ENCODE peak calls at places on chromosome 11, in four cellular contexts. Z is activated CD8-positive, alpha-beta T cell treated with anti-CD3 and anti-CD28 coated beads for 36 hours; C is GM12865; J is NB4. O is an unnamed sample.

GRCh38 chr11:20397281-20397680 is 9.8 kb downstream of the PRMT3 start:
- DNase-seq in Z (peak; percentile 30), C (peak; percentile 57), J (peak; percentile 69), O (peak; percentile 37)

GRCh38 chr11:75667831-75668507 is 869 bp downstream of the MAP6 start:
- DNase-seq in Z (peak; percentile 48), C (peak; percentile 57), J (peak; percentile 23), O (peak; percentile 57)

GRCh38 chr11:115446214-115446613 is 58.0 kb downstream of the CADM1 start:
- DNase-seq in Z (no peak), C (no peak), J (no peak), O (no peak)

GRCh38 chr11:128182844-128183243 is 404.5 kb downstream of the ETS1 start:
- DNase-seq in Z (peak; percentile 53), C (no peak), J (no peak), O (no peak)

GRCh38 chr11:90722552-90723190 is 499.8 kb upstream of the CHORDC1 start:
- DNase-seq in Z (no peak), C (no peak), J (peak; percentile 51), O (no peak)

GRCh38 chr11:73288197-73288872 is 16.2 kb downstream of the P2RY6 start:
- DNase-seq in Z (no peak), C (no peak), J (peak; percentile 72), O (no peak)

GRCh38 chr11:73429121-73429740 is 53.0 kb downstream of the RELT start:
- DNase-seq in Z (no peak), C (no peak), J (no peak), O (no peak)

GRCh38 chr11:79441159-79441875 is 487 bp upstream of the TENM4 start:
- DNase-seq in Z (no peak), C (no peak), J (peak; percentile 25), O (no peak)

GRCh38 chr11:67382481-67383136 is 9.2 kb upstream of the RAD9A start:
- DNase-seq in Z (peak; percentile 90), C (peak; percentile 90), J (peak; percentile 90), O (peak; percentile 86)

GRCh38 chr11:77069336-77069968 is 2.7 kb downstream of the CAPN5 start:
- DNase-seq in Z (no peak), C (no peak), J (no peak), O (no peak)

GRCh38 chr11:12284321-12285050 is 92.9 kb upstream of the PARVA start:
- DNase-seq in Z (no peak), C (no peak), J (peak; percentile 14), O (peak; percentile 2)

GRCh38 chr11:70705930-70706329 is 307.6 kb downstream of the CTTN start:
- DNase-seq in Z (no peak), C (no peak), J (no peak), O (no peak)

GRCh38 chr11:73393479-73394415 is 17.5 kb downstream of the RELT start:
- DNase-seq in Z (peak; percentile 82), C (peak; percentile 79), J (peak; percentile 89), O (peak; percentile 82)

GRCh38 chr11:72661486-72661885 is 12.7 kb downstream of the PDE2A start:
- DNase-seq in Z (no peak), C (no peak), J (no peak), O (no peak)

GRCh38 chr11:23205156-23205871 is 345.0 kb upstream of the CCDC179 start:
- DNase-seq in Z (no peak), C (no peak), J (no peak), O (no peak)

GRCh38 chr11:7418061-7418460 is 67.2 kb upstream of the OLFML1 start:
- DNase-seq in Z (no peak), C (no peak), J (no peak), O (no peak)

GRCh38 chr11:46345131-46345597 is 2.1 kb upstream of the DGKZ start:
- DNase-seq in Z (peak; percentile 35), C (peak; percentile 76), J (peak; percentile 93), O (peak; percentile 70)

GRCh38 chr11:11535611-11536010 is 86.2 kb downstream of the GALNT18 start:
- DNase-seq in Z (no peak), C (no peak), J (peak; percentile 3), O (no peak)

GRCh38 chr11:113045146-113045545 is 83.9 kb downstream of the NCAM1 start:
- DNase-seq in Z (no peak), C (no peak), J (no peak), O (no peak)

GRCh38 chr11:32113200-32113599 is 22.3 kb downstream of the RCN1 start:
- DNase-seq in Z (no peak), C (no peak), J (no peak), O (no peak)

GRCh38 chr11:12717851-12718291 is 43.6 kb downstream of the TEAD1 start:
- DNase-seq in Z (peak; percentile 84), C (peak; percentile 97), J (no peak), O (peak; percentile 32)

GRCh38 chr11:94315664-94316063 is 11.3 kb downstream of the IZUMO1R start:
- DNase-seq in Z (no peak), C (no peak), J (no peak), O (no peak)

GRCh38 chr11:61485080-61485479 is 23.5 kb upstream of the LRRC10B start:
- DNase-seq in Z (no peak), C (no peak), J (no peak), O (no peak)

GRCh38 chr11:61488651-61489291 is 19.8 kb upstream of the LRRC10B start:
- DNase-seq in Z (no peak), C (no peak), J (peak; percentile 38), O (no peak)

GRCh38 chr11:61486779-61487178 is 21.8 kb upstream of the LRRC10B start:
- DNase-seq in Z (no peak), C (no peak), J (no peak), O (no peak)

GRCh38 chr11:61486004-61486615 is 22.4 kb upstream of the LRRC10B start:
- DNase-seq in Z (no peak), C (no peak), J (peak; percentile 47), O (no peak)

DNA sequence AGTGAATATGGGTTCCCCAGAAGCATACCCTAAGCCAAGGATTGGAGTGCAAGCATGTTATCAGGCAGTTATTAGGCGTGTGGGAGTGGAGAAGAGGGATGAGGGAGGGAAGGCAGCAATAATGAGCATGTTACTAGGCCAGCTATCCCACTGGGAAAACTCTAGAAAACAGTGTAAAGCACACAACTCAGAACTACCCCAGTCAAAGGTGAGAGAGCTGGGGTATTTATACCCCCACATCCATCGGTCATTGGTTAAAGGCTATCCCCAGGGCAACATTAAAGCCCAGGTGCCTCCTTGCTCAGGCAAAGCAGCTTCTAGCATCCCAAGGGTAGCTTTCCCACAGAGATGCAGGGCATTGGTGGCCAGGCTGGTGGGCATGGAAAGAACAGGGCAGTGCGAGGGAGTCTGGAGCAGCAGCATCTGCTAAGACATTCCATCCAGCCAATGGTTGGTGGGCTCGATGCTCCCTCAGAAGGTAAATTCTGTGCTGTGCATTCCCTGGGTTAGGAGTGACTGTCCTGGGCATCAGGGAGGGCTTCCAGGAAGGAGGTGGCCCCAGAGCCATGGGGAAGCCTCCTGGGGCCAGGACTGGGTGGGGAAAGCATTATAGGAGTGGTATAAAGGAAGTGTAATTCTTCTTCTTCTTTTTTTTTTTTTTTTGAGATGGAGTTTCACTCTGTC is 21.1 kb upstream of the LRRC10B start:
- DNase-seq in Z (no peak), C (no peak), J (no peak), O (no peak)
- TF ChIP-seq CTCF in Z (no peak), C (no peak), J (no peak), O (no peak)

DNA sequence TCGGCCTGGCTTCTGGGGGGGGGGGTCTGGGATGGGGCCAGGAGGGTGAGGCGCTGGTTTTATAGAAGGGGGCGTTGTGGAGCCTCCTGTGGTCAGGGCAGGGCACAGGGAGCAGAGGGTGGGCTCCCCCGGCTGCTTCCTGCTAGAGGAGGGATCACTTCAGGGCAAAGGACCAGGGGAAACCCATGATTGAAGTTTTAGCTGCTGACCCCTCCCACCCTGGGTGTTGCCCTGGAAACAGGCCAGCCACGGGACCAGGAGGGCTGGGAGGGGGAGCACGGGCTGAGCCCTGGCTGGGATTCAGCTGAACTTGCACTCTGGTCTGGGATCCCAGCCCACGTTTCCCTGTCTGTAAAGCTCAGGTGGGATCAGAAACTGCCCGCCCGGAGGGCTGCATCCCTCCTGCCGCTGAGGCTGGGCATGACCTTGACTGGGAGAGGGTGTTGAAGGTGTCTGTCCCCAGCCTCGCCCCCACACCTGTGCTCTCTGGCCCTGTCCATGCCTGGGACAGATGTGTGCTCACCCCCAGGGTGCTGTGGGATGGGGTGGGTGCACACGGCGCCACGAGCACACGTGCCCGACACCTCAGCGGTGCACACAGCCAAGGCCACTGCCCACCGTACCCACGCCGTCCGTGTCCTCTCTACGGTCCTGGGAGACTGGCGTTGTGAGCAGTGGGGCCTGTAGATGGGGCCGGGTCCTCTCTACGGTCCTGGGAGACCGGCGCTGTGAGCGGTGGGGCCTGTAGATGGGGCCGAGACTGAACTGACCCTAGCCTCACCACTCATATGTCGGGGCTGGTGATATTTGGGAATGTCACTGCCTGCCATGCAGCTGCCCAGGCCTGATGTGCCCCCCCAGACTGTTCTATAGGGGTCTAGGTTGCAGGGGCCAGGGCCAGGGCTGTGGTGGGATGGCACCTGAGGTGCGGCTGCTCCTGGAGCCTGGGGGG is 2.3 kb downstream of the TSPAN4 start:
- DNase-seq in Z (peak; percentile 71), C (no peak), J (peak; percentile 65), O (peak; percentile 63)
- TF ChIP-seq CTCF in Z (no peak), C (no peak), J (no peak), O (no peak)

GRCh38 chr11:34328632-34328910 is 29.2 kb downstream of the ABTB2 start:
- DNase-seq in Z (no peak), C (no peak), J (no peak), O (no peak)

GRCh38 chr11:34327804-34328631 is 29.8 kb downstream of the ABTB2 start:
- DNase-seq in Z (no peak), C (no peak), J (no peak), O (no peak)

GRCh38 chr11:34318111-34319037 is 39.4 kb downstream of the ABTB2 start:
- DNase-seq in Z (no peak), C (no peak), J (no peak), O (no peak)

GRCh38 chr11:34324466-34324865 is 33.3 kb downstream of the ABTB2 start:
- DNase-seq in Z (no peak), C (no peak), J (no peak), O (no peak)

DNA sequence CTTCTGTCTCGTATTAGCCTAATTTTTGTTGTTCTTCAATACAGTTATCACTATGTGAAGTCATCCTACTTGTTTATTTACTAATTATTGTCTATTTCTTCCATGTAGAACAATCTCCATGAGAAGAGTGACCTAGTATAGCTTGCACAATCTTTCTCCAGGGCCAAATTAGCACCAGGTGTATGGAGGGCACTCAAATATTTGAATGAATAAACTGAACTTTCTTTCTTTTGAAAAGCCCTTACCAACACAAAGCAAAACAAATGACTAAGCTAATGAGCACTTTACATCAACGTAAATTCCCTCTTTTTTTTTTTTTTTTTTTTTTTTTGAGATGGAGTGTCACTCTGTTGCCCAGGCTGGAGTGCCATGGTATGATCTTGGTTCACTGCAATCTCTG is 34.2 kb downstream of the ABTB2 start:
- DNase-seq in Z (no peak), C (no peak), J (no peak), O (no peak)
- TF ChIP-seq CTCF in Z (no peak), C (no peak), J (no peak), O (no peak)

DNA sequence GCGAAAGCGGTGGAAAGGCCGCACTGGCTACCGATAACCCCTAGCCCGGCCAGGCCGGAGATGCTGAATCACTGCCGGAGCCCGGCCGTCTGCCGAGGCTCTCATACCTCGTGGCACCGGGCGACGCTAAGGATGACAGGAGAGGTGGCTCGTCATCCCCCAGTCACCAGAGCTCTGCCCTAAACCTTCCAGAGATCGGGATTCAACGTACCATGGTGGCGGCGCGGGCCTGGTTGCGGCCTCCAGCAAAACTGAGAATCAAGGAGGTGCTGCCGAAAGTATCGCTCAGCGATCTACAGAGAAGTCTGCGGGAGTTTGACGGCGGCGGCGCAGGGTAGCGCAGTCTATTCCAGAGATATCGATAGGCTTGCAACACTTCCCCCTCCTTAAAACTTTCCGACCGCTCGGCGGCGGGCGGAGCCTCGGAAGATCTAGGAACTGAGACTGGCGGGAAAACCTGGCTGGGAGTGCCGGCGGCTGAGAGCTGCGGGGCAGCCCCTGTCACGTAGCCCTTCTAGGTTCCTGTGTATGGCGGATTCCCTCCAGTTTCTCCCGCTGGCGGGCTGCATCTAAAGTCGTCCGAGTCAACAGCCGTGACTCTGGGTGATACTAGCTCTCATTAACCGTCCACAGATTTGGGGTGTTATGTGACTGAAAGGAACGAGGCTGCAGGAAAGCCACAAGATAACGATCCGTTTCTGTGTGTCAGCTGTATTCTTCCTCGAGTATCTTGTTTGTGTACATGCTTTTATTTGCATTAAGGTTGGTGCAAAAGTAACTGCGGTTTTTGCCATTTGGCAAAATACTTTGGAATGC is at the start of gene PSMA1:
- DNase-seq in Z (peak; percentile 99), C (peak; percentile 96), J (peak; percentile 98), O (peak; percentile 90)
- TF ChIP-seq CTCF in Z (no peak), C (no peak), J (no peak), O (no peak)

O was measured in GM10248.